ENCODE peak calls at places on chromosomes 1 and 21, in nine cellular contexts. C, R, L, Z, K, D, S, G and J are unnamed samples.

GRCh38 chr1:32032287-32032639 is 18.6 kb downstream of the KHDRBS1 start:
- DNase-seq in C (no peak), R (no peak), L (no peak), Z (no peak), K (no peak), D (no peak), S (no peak), G (no peak), J (no peak)

GRCh38 chr1:106937104-106937503 is 119.4 kb upstream of the PRMT6 start:
- DNase-seq in C (no peak), R (peak), L (no peak), Z (peak), K (no peak), D (no peak), S (no peak), G (no peak), J (no peak)

GRCh38 chr1:2137257-2138121 is 57.1 kb downstream of the FAAP20 start:
- DNase-seq in C (no peak), R (no peak), L (peak), Z (no peak), K (peak), D (peak), S (no peak), G (no peak), J (no peak)

GRCh38 chr1:164813781-164814180 is 254.8 kb downstream of the PBX1 start:
- DNase-seq in C (no peak), R (no peak), L (no peak), Z (no peak), K (no peak), D (no peak), S (no peak), G (no peak), J (no peak)

GRCh38 chr21:27189870-27190269 is 223.0 kb upstream of the ADAMTS5 start:
- DNase-seq in C (no peak), R (no peak), L (no peak), Z (no peak), K (no peak), D (no peak), S (no peak), G (peak), J (no peak)

GRCh38 chr1:98323396-98323795 is 338.1 kb upstream of the SNX7 start:
- DNase-seq in C (no peak), R (peak), L (no peak), Z (peak), K (no peak), D (no peak), S (no peak), G (no peak), J (no peak)

GRCh38 chr1:64220241-64220640 is 16.8 kb downstream of the UBE2U start:
- DNase-seq in C (no peak), R (no peak), L (no peak), Z (no peak), K (no peak), D (no peak), S (no peak), G (no peak), J (no peak)

GRCh38 chr1:115555446-115555845 is 86.3 kb upstream of the VANGL1 start:
- DNase-seq in C (no peak), R (peak), L (no peak), Z (no peak), K (no peak), D (no peak), S (no peak), G (no peak), J (no peak)

GRCh38 chr1:224067621-224068457 is 46.1 kb upstream of the FBXO28 start:
- DNase-seq in C (no peak), R (peak), L (no peak), Z (no peak), K (no peak), D (no peak), S (no peak), G (no peak), J (no peak)

GRCh38 chr1:175600721-175601440 is 142.5 kb downstream of the TNR start:
- DNase-seq in C (no peak), R (no peak), L (no peak), Z (no peak), K (no peak), D (no peak), S (peak), G (no peak), J (no peak)

GRCh38 chr1:188228623-188229022 is 1399.9 kb downstream of the PLA2G4A start:
- DNase-seq in C (no peak), R (no peak), L (no peak), Z (no peak), K (no peak), D (no peak), S (no peak), G (peak), J (no peak)

GRCh38 chr1:26941311-26941710 is 19.0 kb downstream of the KDF1 start:
- DNase-seq in C (no peak), R (no peak), L (no peak), Z (no peak), K (no peak), D (no peak), S (no peak), G (no peak), J (no peak)

GRCh38 chr1:33392639-33393038 is 38.3 kb downstream of the PHC2 start:
- DNase-seq in C (no peak), R (peak), L (no peak), Z (no peak), K (no peak), D (no peak), S (no peak), G (no peak), J (no peak)

GRCh38 chr21:44334637-44335030 is 4.6 kb downstream of the CFAP410 start:
- DNase-seq in C (no peak), R (no peak), L (no peak), Z (no peak), K (no peak), D (no peak), S (no peak), G (no peak), J (no peak)

GRCh38 chr1:160167580-160167979 is 16.2 kb downstream of the ATP1A4 start:
- DNase-seq in C (no peak), R (peak), L (no peak), Z (no peak), K (no peak), D (no peak), S (no peak), G (no peak), J (no peak)

GRCh38 chr1:84283381-84283780 is 18.1 kb upstream of the SAMD13 start:
- DNase-seq in C (no peak), R (peak), L (no peak), Z (no peak), K (no peak), D (no peak), S (no peak), G (no peak), J (no peak)

GRCh38 chr1:41382531-41383090 is 21.4 kb downstream of the FOXO6 start:
- DNase-seq in C (peak), R (peak), L (peak), Z (no peak), K (peak), D (peak), S (no peak), G (no peak), J (peak)

GRCh38 chr1:207102146-207102545 is 1.9 kb upstream of the C4BPA start:
- DNase-seq in C (no peak), R (no peak), L (no peak), Z (no peak), K (no peak), D (no peak), S (no peak), G (no peak), J (no peak)

GRCh38 chr21:34543017-34543416 is 31.0 kb upstream of the KCNE1 start:
- DNase-seq in C (no peak), R (no peak), L (no peak), Z (no peak), K (no peak), D (no peak), S (no peak), G (no peak), J (no peak)

GRCh38 chr1:198088360-198089071 is 68.3 kb upstream of the NEK7 start:
- DNase-seq in C (no peak), R (peak), L (no peak), Z (no peak), K (peak), D (no peak), S (peak), G (peak), J (no peak)

GRCh38 chr1:1424623-1425229 is 3.6 kb upstream of the ANKRD65 start:
- DNase-seq in C (no peak), R (no peak), L (no peak), Z (no peak), K (no peak), D (no peak), S (no peak), G (no peak), J (no peak)

GRCh38 chr1:113219377-113219776 is 146.4 kb downstream of the LRIG2 start:
- DNase-seq in C (no peak), R (no peak), L (no peak), Z (no peak), K (no peak), D (no peak), S (no peak), G (no peak), J (no peak)

GRCh38 chr21:38938343-38938742 is 132.6 kb downstream of the ETS2 start:
- DNase-seq in C (no peak), R (peak), L (no peak), Z (no peak), K (no peak), D (no peak), S (peak), G (peak), J (no peak)

GRCh38 chr21:44426663-44427191 is 28.6 kb upstream of the LRRC3 start:
- DNase-seq in C (no peak), R (no peak), L (peak), Z (no peak), K (no peak), D (no peak), S (no peak), G (no peak), J (no peak)

GRCh38 chr1:73593379-73593778 is 604.6 kb downstream of the LRRIQ3 start:
- DNase-seq in C (no peak), R (peak), L (no peak), Z (peak), K (peak), D (no peak), S (no peak), G (peak), J (no peak)

GRCh38 chr1:42186172-42186571 is 21.6 kb upstream of the GUCA2A start:
- DNase-seq in C (no peak), R (peak), L (no peak), Z (no peak), K (no peak), D (no peak), S (no peak), G (no peak), J (no peak)

DNA sequence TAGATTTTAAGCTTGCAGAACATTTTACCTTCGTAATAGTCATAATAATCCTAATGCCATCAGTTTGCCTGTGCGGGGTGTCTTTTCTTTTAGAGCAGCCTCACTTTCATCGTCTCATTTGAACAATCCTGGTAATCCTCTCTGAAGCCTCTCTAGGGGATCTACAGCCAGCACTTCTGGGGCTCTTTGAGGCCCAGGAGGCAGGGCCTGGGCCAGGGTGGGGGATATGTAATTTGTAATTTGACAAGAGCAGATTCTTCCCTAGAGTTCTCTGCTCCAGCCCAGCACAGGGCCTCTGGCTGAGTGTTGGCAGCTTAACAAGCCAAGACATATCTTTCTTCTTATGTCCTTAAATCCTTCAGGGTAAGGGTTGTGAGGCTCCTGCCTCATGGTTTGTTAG is 45.1 kb upstream of the PARP1 start:
- DNase-seq in C (no peak), R (no peak), L (no peak), Z (no peak), K (no peak), D (no peak), S (no peak), G (peak), J (no peak)
- H3K4me3 ChIP-seq in C (no peak), R (no peak), L (no peak), Z (no peak), K (no peak), D (no peak), S (no peak), G (no peak), J (no peak)

GRCh38 chr1:17540255-17541001 is 930 bp downstream of the ARHGEF10L start:
- DNase-seq in C (peak), R (peak), L (peak), Z (no peak), K (no peak), D (peak), S (no peak), G (peak), J (no peak)
- H3K27ac ChIP-seq in C (peak), R (peak), L (peak), Z (no peak), K (peak), D (peak), S (no peak), G (peak), J (no peak)

DNA sequence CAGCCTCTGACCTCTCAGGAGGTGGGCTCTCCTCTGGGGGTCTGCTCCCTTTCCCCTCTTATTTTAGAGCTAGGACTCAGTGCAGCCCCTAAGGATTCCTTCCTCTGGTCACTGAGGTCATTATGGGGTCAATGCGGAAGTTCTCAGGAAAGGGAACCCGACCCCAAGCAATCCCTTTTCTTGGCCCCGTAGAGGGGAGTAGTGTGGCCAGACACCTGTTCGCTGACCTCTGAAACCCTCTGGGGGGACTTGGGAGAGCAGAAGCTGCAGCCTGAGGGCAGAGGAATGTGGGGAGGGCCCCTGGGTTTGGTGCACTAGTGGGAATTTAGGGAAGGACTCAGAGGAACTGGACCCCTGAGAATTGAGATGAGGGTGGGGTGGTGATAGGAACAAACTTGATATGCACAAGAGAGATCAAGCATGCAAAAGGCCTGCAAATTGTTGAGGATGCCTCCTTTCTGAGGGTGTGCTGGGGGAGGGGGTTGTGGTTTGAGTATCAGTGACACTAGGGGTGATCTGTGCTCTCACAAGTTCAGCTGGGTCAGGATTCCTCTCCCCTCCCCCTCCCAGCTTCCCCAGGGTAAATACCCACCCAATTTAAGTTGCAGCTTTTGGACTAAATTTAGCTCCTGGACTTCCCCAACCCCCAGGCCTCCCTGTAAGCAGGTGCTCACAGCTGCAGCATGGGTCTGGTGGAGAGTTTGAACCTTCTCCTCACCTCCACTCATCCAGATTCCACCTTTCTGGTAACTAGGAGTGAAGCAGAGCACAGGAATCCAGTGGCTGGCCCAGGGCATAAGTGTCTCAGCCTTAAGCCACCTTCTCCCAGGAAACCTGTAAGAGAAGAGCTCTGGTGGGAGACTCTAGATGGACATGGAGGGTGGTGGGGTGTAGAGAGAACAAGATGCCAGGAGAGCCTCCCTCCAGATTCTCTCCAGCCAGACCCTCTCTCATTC is 13.5 kb downstream of the ADAMTSL4 start:
- DNase-seq in C (no peak), R (no peak), L (no peak), Z (no peak), K (no peak), D (no peak), S (peak), G (no peak), J (no peak)
- H3K4me3 ChIP-seq in C (peak), R (peak), L (peak), Z (peak), K (no peak), D (peak), S (peak), G (peak), J (peak)

DNA sequence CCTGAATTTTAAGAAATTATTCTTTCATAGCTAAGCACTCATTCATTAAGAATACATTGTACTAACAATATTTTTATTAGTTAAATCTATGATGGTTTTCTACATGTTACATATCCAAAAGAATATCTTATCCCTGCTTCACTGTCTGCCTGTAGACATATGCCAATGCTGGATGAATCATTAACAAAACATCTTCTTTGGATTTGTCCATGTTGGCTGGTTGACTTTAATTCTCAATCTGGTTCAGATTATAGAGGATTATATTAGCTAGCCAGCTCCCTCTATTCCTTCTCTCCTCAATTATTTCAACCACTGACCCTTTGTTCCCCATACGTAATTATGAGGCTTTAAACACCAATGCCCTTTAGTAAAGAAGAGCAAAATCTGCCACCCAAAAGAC is 138.9 kb upstream of the DMRTA2 start:
- DNase-seq in C (no peak), R (peak), L (no peak), Z (no peak), K (no peak), D (no peak), S (no peak), G (no peak), J (no peak)
- H3K27ac ChIP-seq in C (no peak), R (no peak), L (no peak), Z (no peak), K (no peak), D (no peak), S (no peak), G (no peak), J (no peak)

DNA sequence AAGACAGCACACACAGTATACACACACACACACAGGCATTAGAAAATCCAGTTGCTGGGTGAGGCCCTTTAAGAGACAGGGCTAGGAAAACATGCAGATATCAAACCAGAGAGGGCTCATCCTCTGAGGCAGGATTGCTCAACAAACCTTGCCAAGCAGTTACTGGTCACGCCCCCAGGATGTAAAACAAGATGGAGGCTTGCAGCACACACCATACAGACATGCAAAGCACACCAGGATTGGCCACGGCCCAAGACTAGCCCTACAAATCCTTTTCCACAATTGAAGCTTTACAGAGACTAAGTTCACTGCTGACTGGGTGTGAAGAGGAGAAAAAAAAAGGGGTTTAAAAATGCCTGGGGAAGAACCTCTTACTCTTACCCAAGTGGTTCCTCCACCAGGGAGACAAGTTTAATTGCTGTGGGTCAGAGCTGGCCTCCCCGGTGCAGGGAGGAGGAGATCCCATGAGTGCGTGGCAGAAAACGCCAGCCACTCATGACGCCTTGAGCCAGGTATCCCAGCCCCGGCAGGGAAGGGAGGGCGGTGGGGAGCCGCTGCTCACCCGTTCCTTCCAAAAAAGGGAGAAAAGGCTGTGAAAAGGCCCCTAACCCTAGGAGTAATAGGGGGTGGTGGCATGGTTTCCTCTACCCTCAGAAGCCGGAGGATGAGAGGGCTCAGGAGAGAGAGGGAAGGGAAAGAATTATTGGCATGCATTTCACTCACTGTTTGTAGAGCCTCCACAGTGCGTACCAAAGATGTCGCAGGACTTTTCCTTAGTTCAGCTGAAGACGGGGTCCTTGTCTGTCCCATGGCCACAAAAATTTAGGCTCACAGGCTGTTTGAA is 594.6 kb upstream of the ZP4 start:
- DNase-seq in C (peak), R (peak), L (no peak), Z (no peak), K (no peak), D (no peak), S (no peak), G (no peak), J (no peak)
- H3K4me3 ChIP-seq in C (peak), R (peak), L (peak), Z (peak), K (no peak), D (no peak), S (no peak), G (no peak), J (no peak)

DNA sequence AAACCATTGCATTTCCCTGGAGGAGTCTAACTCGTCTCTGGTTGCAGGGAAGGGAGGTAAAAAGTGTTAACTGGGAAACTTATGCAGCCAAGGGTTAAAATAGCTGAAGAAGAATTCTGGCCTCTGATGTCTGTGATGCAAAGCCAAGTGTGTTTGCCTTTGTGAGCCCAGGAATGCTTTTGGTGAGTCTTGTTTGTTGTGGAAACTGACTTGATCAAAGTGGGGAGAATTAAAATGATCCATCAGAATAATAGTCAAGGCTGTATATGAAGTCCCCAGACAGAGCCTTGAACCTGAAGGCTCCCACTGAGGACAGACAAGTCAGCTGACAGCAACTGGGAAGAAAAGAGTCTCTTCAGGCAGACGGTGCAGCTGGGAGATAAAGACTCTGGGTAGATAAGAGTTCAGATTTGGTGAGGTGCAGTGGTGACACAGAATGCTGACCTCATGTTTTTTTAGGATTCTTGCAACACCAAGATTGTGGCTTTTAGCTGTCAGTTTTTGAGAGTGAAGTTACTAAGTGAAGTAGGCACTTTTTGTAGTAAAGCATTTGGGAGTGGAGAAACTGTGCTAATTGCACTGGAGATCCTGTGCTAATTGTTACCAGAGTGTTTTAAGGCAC is 59.6 kb upstream of the WLS start:
- DNase-seq in C (no peak), R (peak), L (no peak), Z (no peak), K (no peak), D (no peak), S (no peak), G (no peak), J (no peak)
- H3K27ac ChIP-seq in C (no peak), R (no peak), L (no peak), Z (no peak), K (no peak), D (no peak), S (no peak), G (peak), J (no peak)